ENCODE peak calls at places on chromosome 14, in seven cellular contexts. S is astrocyte of the cerebellum; Z is ELR; J is activated CD8-positive, alpha-beta memory T cell treated with anti-CD3 and anti-CD28 coated beads for 4 hours; E is hypothalamus; X is neural crest cell; A is non-pigmented ciliary epithelial cell. I is an unnamed sample.

GRCh38 chr14:80426686-80427085 is 215.4 kb upstream of the DIO2 start:
- DNase-seq in E (no peak), J (no peak), X (no peak), S (no peak), Z (peak; percentile 66), A (peak; percentile 31), I (peak; percentile 5)

GRCh38 chr14:96187216-96188050 is 17.2 kb upstream of the BDKRB2 start:
- DNase-seq in Z (no peak), S (peak; percentile 24), J (no peak), E (no peak), X (no peak), A (no peak), I (no peak)

GRCh38 chr14:74905595-74906142 is 17.4 kb downstream of the RPS6KL1 start:
- DNase-seq in J (peak; percentile 54), X (peak; percentile 86), E (peak; percentile 14), S (no peak), Z (peak; percentile 68), A (no peak), I (peak; percentile 40)

GRCh38 chr14:97298775-97299174 is 501.6 kb downstream of the VRK1 start:
- DNase-seq in A (no peak), J (no peak), Z (no peak), X (no peak), E (no peak), S (no peak), I (no peak)

GRCh38 chr14:31449971-31450610 is 7.2 kb downstream of the DTD2 start:
- DNase-seq in J (no peak), A (no peak), Z (peak; percentile 67), X (no peak), S (peak; percentile 33), E (no peak), I (peak; percentile 38)

GRCh38 chr14:22898302-22898894 is 15.4 kb downstream of the REM2 start:
- DNase-seq in S (no peak), Z (peak; percentile 85), A (no peak), X (no peak), E (no peak), J (no peak), I (peak; percentile 85)

GRCh38 chr14:76812093-76812421 is 625 bp downstream of the ANGEL1 start:
- DNase-seq in X (no peak), Z (no peak), E (no peak), A (no peak), S (no peak), J (no peak), I (no peak)

GRCh38 chr14:91381801-91382670 is 35.6 kb downstream of the CCDC88C start:
- DNase-seq in J (no peak), Z (no peak), S (no peak), X (no peak), E (no peak), A (no peak), I (no peak)

GRCh38 chr14:21680072-21680471 is 6.5 kb upstream of the OR4E1 start:
- DNase-seq in X (no peak), A (peak; percentile 55), J (no peak), E (no peak), Z (peak; percentile 86), S (peak; percentile 11), I (peak; percentile 49)

GRCh38 chr14:91754819-91755218 is 22.9 kb upstream of the CATSPERB start:
- DNase-seq in A (no peak), X (no peak), J (no peak), E (no peak), Z (no peak), S (no peak), I (no peak)